ENCODE peak calls at places on chromosomes 13 and 19, in ten cellular contexts. J is gastrocnemius medialis, O is fibroblast of lung, L is GM23338, S is astrocyte, Q is breast epithelium, D is lower lobe of right lung, M is heart left ventricle, H is MM.1S, F is thoracic aorta. P is an unnamed sample.

GRCh38 chr13:89982406-89983085 is 1364.9 kb upstream of the MIR17HG start:
- DNase-seq in J (no peak), O (peak; percentile 59), L (no peak), S (peak; percentile 46), Q (no peak), D (no peak), M (no peak), H (no peak), F (no peak), P (no peak)

GRCh38 chr13:24221007-24221406 is 60.5 kb downstream of the SPATA13 start:
- DNase-seq in J (no peak), O (no peak), L (no peak), S (no peak), Q (no peak), D (no peak), M (no peak), H (no peak), F (no peak), P (no peak)

GRCh38 chr19:43439183-43440063 is 24.7 kb downstream of the TEX101 start:
- DNase-seq in J (no peak), O (peak; percentile 19), L (no peak), S (peak; percentile 16), Q (no peak), D (no peak), M (no peak), H (no peak), F (no peak), P (peak; percentile 10)

GRCh38 chr19:54209748-54210494 is 9.3 kb downstream of the RPS9 start:
- DNase-seq in J (peak; percentile 84), O (peak; percentile 97), L (no peak), S (peak; percentile 96), Q (peak; percentile 75), D (peak; percentile 92), M (peak; percentile 69), H (no peak), F (peak; percentile 65), P (peak; percentile 72)

GRCh38 chr13:25377244-25377962 is 5.6 kb downstream of the ATP8A2 start:
- DNase-seq in J (no peak), O (no peak), L (no peak), S (no peak), Q (no peak), D (no peak), M (no peak), H (no peak), F (no peak), P (no peak)

GRCh38 chr19:18698321-18699167 is 15.1 kb downstream of the CRTC1 start:
- DNase-seq in J (no peak), O (no peak), L (no peak), S (no peak), Q (no peak), D (no peak), M (no peak), H (no peak), F (no peak), P (no peak)

GRCh38 chr13:95267662-95268369 is 33.4 kb downstream of the ABCC4 start:
- DNase-seq in J (no peak), O (peak; percentile 91), L (no peak), S (peak; percentile 89), Q (no peak), D (no peak), M (no peak), H (no peak), F (no peak), P (no peak)

GRCh38 chr13:113902956-113903355 is 39.1 kb upstream of the GAS6 start:
- DNase-seq in J (no peak), O (no peak), L (no peak), S (no peak), Q (no peak), D (no peak), M (no peak), H (peak; percentile 5), F (no peak), P (no peak)

GRCh38 chr13:91922969-91923592 is 524.7 kb downstream of the GPC5 start:
- DNase-seq in J (no peak), O (no peak), L (peak; percentile 72), S (no peak), Q (no peak), D (no peak), M (no peak), H (no peak), F (no peak), P (no peak)

GRCh38 chr19:3509566-3509989 is 3.5 kb downstream of the FZR1 start:
- DNase-seq in J (no peak), O (peak; percentile 89), L (no peak), S (peak; percentile 86), Q (no peak), D (no peak), M (no peak), H (no peak), F (no peak), P (no peak)

GRCh38 chr19:4678881-4679379 is 8.8 kb upstream of the MYDGF start:
- DNase-seq in J (no peak), O (peak; percentile 23), L (peak; percentile 98), S (no peak), Q (no peak), D (no peak), M (no peak), H (no peak), F (no peak), P (no peak)

GRCh38 chr13:24672141-24673132 is 7.8 kb upstream of the ATP12A start:
- DNase-seq in J (no peak), O (no peak), L (no peak), S (no peak), Q (no peak), D (no peak), M (no peak), H (no peak), F (no peak), P (no peak)

GRCh38 chr13:61113140-61113658 is 302.4 kb downstream of the PCDH20 start:
- DNase-seq in J (no peak), O (no peak), L (no peak), S (no peak), Q (no peak), D (no peak), M (no peak), H (no peak), F (no peak), P (no peak)

GRCh38 chr19:326851-327250 is 17.7 kb downstream of the MIER2 start:
- DNase-seq in J (no peak), O (no peak), L (no peak), S (no peak), Q (no peak), D (no peak), M (peak; percentile 5), H (no peak), F (no peak), P (no peak)

GRCh38 chr19:40252395-40252794 is 25.9 kb upstream of the CCNP start:
- DNase-seq in J (no peak), O (no peak), L (peak; percentile 65), S (no peak), Q (no peak), D (no peak), M (no peak), H (no peak), F (no peak), P (no peak)

GRCh38 chr13:19089315-19089714 is 92.3 kb downstream of the TUBA3C start:
- DNase-seq in J (no peak), O (no peak), L (no peak), S (no peak), Q (no peak), D (no peak), M (no peak), H (no peak), F (no peak), P (no peak)

GRCh38 chr19:46513461-46514236 is 18.0 kb upstream of the PNMA8B start:
- DNase-seq in J (peak; percentile 40), O (peak; percentile 52), L (peak; percentile 94), S (peak; percentile 35), Q (peak; percentile 47), D (peak; percentile 86), M (peak; percentile 73), H (no peak), F (no peak), P (peak; percentile 80)

GRCh38 chr19:47026156-47026555 is 6.5 kb downstream of the NPAS1 start:
- DNase-seq in J (no peak), O (no peak), L (no peak), S (no peak), Q (no peak), D (no peak), M (no peak), H (no peak), F (no peak), P (no peak)

GRCh38 chr13:81565849-81566248 is 1224.9 kb upstream of the SPRY2 start:
- DNase-seq in J (no peak), O (no peak), L (no peak), S (no peak), Q (no peak), D (no peak), M (no peak), H (no peak), F (no peak), P (no peak)

GRCh38 chr13:81562598-81562997 is 1221.7 kb upstream of the SPRY2 start:
- DNase-seq in J (no peak), O (no peak), L (no peak), S (no peak), Q (no peak), D (no peak), M (no peak), H (no peak), F (no peak), P (no peak)
- H3K27ac ChIP-seq in J (no peak overlapping the region), O (no peak overlapping the region), L (no peak overlapping the region), S (no peak overlapping the region), Q (no peak overlapping the region), D (no peak overlapping the region), M (no peak overlapping the region), H (no peak overlapping the region), F (no peak overlapping the region), P (no peak overlapping the region)

GRCh38 chr19:42325896-42326771 is 699 bp downstream of the MEGF8 start:
- DNase-seq in J (no peak), O (no peak), L (peak; percentile 60), S (no peak), Q (no peak), D (no peak), M (no peak), H (peak; percentile 44), F (no peak), P (no peak)
- TF ChIP-seq CTCF in J (no peak), O (no peak), L (no peak), S (no peak), Q (no peak), D (no peak), M (no peak), H (peak; percentile 37), F (no peak), P (no peak)

GRCh38 chr13:22883961-22884360 is 296.8 kb upstream of the SGCG start:
- DNase-seq in J (no peak), O (no peak), L (no peak), S (no peak), Q (no peak), D (no peak), M (no peak), H (no peak), F (no peak), P (no peak)
- H3K4me1 ChIP-seq in J (no peaks in the 10 kb centered on the region), O (no peaks in the 10 kb centered on the region), L (peaks cover 26% of the 10 kb centered on the region), S (no peaks in the 10 kb centered on the region), Q (no peaks in the 10 kb centered on the region), D (no peaks in the 10 kb centered on the region), M (no peaks in the 10 kb centered on the region), H (peaks cover 3% of the 10 kb centered on the region), F (no peaks in the 10 kb centered on the region), P (no peaks in the 10 kb centered on the region)

DNA sequence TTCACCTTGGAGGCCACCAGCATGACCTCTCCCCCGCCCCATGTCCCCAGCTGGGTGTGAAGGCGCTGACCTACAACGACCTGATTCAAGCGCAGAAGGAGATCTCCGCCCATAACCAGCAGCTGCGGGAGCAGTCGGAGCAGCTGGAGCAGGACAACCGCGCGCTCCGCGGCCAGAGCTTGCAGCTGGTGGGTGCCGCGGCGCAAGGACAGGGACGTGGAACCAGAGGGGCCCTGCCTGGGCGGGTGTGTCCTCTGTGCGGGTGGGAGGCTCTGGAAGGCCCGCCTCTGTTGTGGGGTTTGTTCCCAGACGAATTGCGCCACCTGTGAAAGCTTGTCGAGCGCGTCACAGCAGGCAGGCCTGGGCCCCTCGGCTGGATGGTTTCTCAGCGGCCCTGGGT is 22.3 kb downstream of the PLEKHJ1 start:
- DNase-seq in J (peak; percentile 59), O (no peak), L (no peak), S (no peak), Q (no peak), D (no peak), M (no peak), H (no peak), F (no peak), P (no peak)
- H3K27ac ChIP-seq in J (no peak overlapping the region), O (no peak overlapping the region), L (no peak overlapping the region), S (no peak overlapping the region), Q (no peak overlapping the region), D (peak overlapping the region; percentile 60), M (no peak overlapping the region), H (no peak overlapping the region), F (no peak overlapping the region), P (no peak overlapping the region)